ENCODE peak calls at places on chromosomes 3 and 15, in five cellular contexts. L is left ventricle myocardium superior; M is heart right ventricle; X is CD8-positive, alpha-beta memory T cell; F is naive thymus-derived CD4-positive, alpha-beta T cell. P is an unnamed sample.
A peak's percentile ranks its signal among the peaks of the same experiment; 100 is the strongest.

GRCh38 chr3:45035441-45036301 is 9.6 kb downstream of the CLEC3B start:
- DNase-seq in F (no peak), X (no peak), L (peak; percentile 64), M (peak; percentile 44), P (no peak)

GRCh38 chr15:32657198-32657886 is 15.8 kb downstream of the SCG5 start:
- DNase-seq in M (no peak), X (no peak), F (no peak), L (no peak), P (no peak)

GRCh38 chr3:79491029-79491634 is 276.7 kb downstream of the ROBO1 start:
- DNase-seq in X (no peak), F (no peak), L (no peak), M (no peak), P (no peak)

GRCh38 chr3:66138336-66139234 is 82.2 kb upstream of the SLC25A26 start:
- DNase-seq in L (peak; percentile 34), X (no peak), F (no peak), M (no peak), P (peak; percentile 74)

GRCh38 chr3:123326531-123326930 is 122.4 kb downstream of the ADCY5 start:
- DNase-seq in F (no peak), X (no peak), M (no peak), L (no peak), P (no peak)

GRCh38 chr3:32685604-32686185 is 707 bp downstream of the CNOT10 start:
- DNase-seq in X (no peak), M (no peak), F (no peak), L (no peak), P (peak; percentile 26)

GRCh38 chr3:135706758-135707375 is 258.7 kb upstream of the PPP2R3A start:
- DNase-seq in M (no peak), F (no peak), L (no peak), X (no peak), P (no peak)

GRCh38 chr3:197462808-197463207 is 93.0 kb downstream of the BDH1 start:
- DNase-seq in F (no peak), L (no peak), M (no peak), X (no peak), P (no peak)

P was measured in dermis microvascular lymphatic vessel endothelial cell.